ENCODE peak calls at places on chromosome 2, in five cellular contexts. O is CD8-positive, alpha-beta T cell; B is SJSA1; F is IMR-90; I is hepatocyte. P is an unnamed sample.

GRCh38 chr2:101188683-101189405 is 37.7 kb upstream of the TBC1D8 start:
- DNase-seq in B (peak; percentile 24), I (peak; percentile 43), F (peak; percentile 44), O (no peak), P (peak; percentile 30)

GRCh38 chr2:143426296-143426695 is 297.1 kb downstream of the ARHGAP15 start:
- DNase-seq in I (no peak), F (peak; percentile 95), O (no peak), B (peak; percentile 13), P (no peak)

GRCh38 chr2:73985318-73986084 is 791 bp downstream of the TET3 start:
- DNase-seq in F (no peak), O (no peak), B (peak; percentile 30), I (peak; percentile 76), P (peak; percentile 41)

GRCh38 chr2:46929612-46930011 is 14.0 kb upstream of the MCFD2 start:
- DNase-seq in I (no peak), B (no peak), O (no peak), F (no peak), P (no peak)

GRCh38 chr2:121634354-121635307 is 14.6 kb downstream of the CLASP1 start:
- DNase-seq in F (peak; percentile 66), O (no peak), B (peak; percentile 97), I (no peak), P (no peak)

GRCh38 chr2:165899311-165899710 is 54.3 kb downstream of the TTC21B start:
- DNase-seq in O (no peak), I (no peak), F (no peak), B (no peak), P (no peak)

GRCh38 chr2:219126555-219126954 is 34.1 kb downstream of the NHEJ1 start:
- DNase-seq in O (no peak), I (peak; percentile 60), F (no peak), B (no peak), P (peak; percentile 62)

GRCh38 chr2:65458999-65459398 is 26.6 kb upstream of the SPRED2 start:
- DNase-seq in F (peak; percentile 43), O (no peak), B (no peak), I (no peak), P (no peak)

GRCh38 chr2:113930448-113930847 is 40.6 kb downstream of the ACTR3 start:
- DNase-seq in O (no peak), F (peak; percentile 39), I (no peak), B (no peak), P (no peak)

GRCh38 chr2:128187032-128187654 is 96.1 kb downstream of the UGGT1 start:
- DNase-seq in F (peak; percentile 83), B (peak; percentile 26), O (no peak), I (no peak), P (peak; percentile 88)

GRCh38 chr2:105929506-105929905 is 184.8 kb downstream of the NCK2 start:
- DNase-seq in I (no peak), F (no peak), O (peak; percentile 26), B (no peak), P (peak; percentile 49)

GRCh38 chr2:20568501-20569463 is 82.1 kb downstream of the HS1BP3 start:
- DNase-seq in F (no peak), I (no peak), B (peak; percentile 68), O (no peak), P (no peak)

GRCh38 chr2:97697252-97698235 is 15.8 kb upstream of the ZAP70 start:
- DNase-seq in F (peak; percentile 69), B (peak; percentile 52), I (peak; percentile 92), O (peak; percentile 90), P (peak; percentile 85)

GRCh38 chr2:3503046-3503445 is 16.3 kb downstream of the ADI1 start:
- DNase-seq in I (no peak), F (no peak), B (no peak), O (no peak), P (no peak)

DNA sequence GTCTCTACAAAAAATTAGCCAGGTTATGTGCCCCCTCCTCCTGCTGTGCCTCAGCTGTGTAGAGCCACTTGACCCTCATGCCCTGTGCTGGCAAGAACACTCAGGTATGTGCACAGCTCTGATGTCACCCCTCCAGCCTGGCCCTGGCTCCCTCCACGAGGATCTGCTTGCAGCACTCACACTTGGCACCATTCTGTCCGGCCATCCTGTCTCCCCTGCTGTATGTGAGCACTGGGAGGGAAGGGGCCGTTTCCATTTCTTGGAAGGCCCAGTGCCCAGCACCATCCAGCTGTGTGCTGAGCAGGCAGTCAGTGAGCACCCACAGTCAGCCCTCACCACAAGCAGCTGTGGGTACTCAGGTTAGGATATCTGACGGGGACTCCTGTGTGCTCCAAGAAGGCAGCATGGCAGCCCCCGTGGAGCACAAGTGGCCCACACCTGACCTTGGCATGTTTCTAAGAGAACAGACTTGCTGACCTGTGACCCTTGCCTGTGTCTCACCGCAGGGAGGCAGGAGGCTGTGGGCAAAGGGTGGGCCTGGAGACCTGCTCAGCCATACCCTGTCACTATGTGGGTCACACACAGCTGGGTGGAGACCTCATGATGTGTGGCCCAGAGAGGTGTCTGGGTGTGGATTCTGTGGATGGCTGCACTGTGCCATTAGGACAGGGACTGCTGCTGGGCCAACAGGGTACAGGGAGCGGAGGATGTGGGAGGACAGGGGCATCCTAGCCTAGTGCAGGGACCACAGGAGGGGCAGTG is 31.5 kb downstream of the USP34 start:
- DNase-seq in F (no peak), O (no peak), B (no peak), I (no peak), P (no peak)
- H3K9me3 ChIP-seq in F (no peaks in the 10 kb centered on the region), O (no peaks in the 10 kb centered on the region), B (no peaks in the 10 kb centered on the region), I (peaks cover 4% of the 10 kb centered on the region), P (no peaks in the 10 kb centered on the region)

DNA sequence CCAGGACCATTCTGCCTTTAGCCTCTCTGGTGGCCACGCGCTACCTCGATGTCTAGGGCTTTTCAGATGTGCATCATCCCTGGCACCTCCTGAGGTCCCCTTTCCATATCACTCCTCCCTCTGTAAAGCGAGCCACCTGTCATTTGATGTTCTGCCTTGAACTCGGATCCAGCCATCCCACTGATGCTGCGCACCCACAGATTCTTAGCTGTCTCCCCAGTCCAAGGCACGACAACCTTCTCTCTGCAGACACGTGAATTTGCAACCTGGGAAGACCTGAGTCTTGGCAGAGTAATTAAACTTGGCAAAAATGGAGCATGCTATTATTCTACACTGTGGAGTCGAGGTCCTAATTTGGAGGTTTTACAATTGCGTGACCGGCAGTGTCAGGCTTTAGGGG is 61.9 kb downstream of the NGEF start:
- DNase-seq in I (no peak), B (no peak), F (no peak), O (no peak), P (no peak)
- H3K27me3 ChIP-seq in I (no peaks in the 10 kb centered on the region), B (no peaks in the 10 kb centered on the region), F (peaks cover 4% of the 10 kb centered on the region), O (no peaks in the 10 kb centered on the region), P (no peaks in the 10 kb centered on the region)

GRCh38 chr2:207260021-207260420 is 94.3 kb upstream of the KLF7 start:
- DNase-seq in B (no peak), I (no peak), F (peak; percentile 50), O (no peak), P (no peak)
- H3K4me1 ChIP-seq in B (peaks cover 63% of the 10 kb centered on the region), I (peaks cover 19% of the 10 kb centered on the region), F (peaks cover 46% of the 10 kb centered on the region), O (no peaks in the 10 kb centered on the region), P (no peaks in the 10 kb centered on the region)

DNA sequence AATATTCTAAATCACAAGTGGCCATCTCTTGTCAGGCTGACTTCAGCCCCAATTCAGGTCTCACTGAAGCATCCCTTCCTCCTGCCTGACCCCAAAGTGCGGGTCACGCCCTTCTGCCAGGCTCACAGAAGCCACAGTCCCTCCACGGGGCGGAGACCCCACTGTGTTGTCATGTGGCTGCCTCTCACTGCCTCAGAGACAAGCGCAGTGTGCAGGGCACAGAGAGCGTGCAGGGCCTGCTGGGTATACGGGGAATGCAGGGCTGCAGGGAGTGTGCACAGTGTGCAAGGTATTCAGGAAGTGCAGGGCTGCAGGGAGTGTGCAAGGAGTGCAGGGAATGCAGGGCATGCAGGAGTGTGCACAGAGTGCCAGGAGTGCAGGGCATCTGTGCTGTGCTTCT is 32.7 kb upstream of the B3GNT7 start:
- DNase-seq in O (no peak), F (no peak), I (no peak), B (no peak), P (no peak)
- H3K9me3 ChIP-seq in O (no peaks in the 10 kb centered on the region), F (no peaks in the 10 kb centered on the region), I (no peaks in the 10 kb centered on the region), B (no peaks in the 10 kb centered on the region), P (no peaks in the 10 kb centered on the region)

GRCh38 chr2:239488078-239488590 is 87.3 kb upstream of the HDAC4 start:
- DNase-seq in F (no peak), B (no peak), O (no peak), I (no peak), P (no peak)

GRCh38 chr2:239482801-239483712 is 82.2 kb upstream of the HDAC4 start:
- DNase-seq in F (no peak), O (no peak), I (no peak), B (no peak), P (peak; percentile 87)

GRCh38 chr2:239484571-239485355 is 83.9 kb upstream of the HDAC4 start:
- DNase-seq in B (no peak), F (no peak), O (no peak), I (no peak), P (no peak)

GRCh38 chr2:239487272-239487671 is 86.5 kb upstream of the HDAC4 start:
- DNase-seq in I (no peak), B (no peak), F (no peak), O (no peak), P (no peak)

DNA sequence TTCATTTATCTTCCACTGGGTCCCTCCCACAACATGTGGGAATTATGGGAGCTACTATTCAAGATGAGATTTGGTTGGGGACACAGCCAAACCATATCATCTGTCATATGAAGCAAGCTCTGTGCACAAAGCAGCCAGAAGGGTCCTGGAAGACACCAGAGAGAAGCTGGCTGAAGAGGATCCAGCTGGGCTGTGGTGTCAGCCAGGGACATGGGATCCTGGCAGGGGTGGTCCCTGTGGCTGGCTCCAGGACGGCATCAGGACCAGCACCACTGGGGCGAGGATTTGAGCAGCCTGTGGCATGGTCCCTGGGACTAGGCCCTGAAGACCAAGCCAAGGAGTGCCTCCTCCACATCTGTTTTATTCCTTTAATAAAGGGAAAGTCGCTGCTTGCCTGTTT is 84.8 kb upstream of the HDAC4 start:
- DNase-seq in F (no peak), I (no peak), B (no peak), O (no peak), P (no peak)
- H3K27me3 ChIP-seq in F (peaks cover 2% of the 10 kb centered on the region), I (no peaks in the 10 kb centered on the region), B (peaks cover 27% of the 10 kb centered on the region), O (no peaks in the 10 kb centered on the region), P (no peaks in the 10 kb centered on the region)

GRCh38 chr2:171158790-171159325 is 1.8 kb downstream of the TLK1 start:
- DNase-seq in I (no peak), O (no peak), F (no peak), B (no peak), P (peak; percentile 31)
- H3K4me1 ChIP-seq in I (peaks cover 10% of the 10 kb centered on the region), O (peaks cover 52% of the 10 kb centered on the region), F (peaks cover under 1% of the 10 kb centered on the region), B (peaks cover 10% of the 10 kb centered on the region), P (no peaks in the 10 kb centered on the region)